ENCODE peak calls at places on chromosomes 5 and 9, in four cellular contexts. T is HCT116, A is PC-3, W is GM23338. X is an unnamed sample. For H3K9me2, the result is how much of the 10 kb centered on the place peaks cover.

GRCh38 chr9:95103385-95104087 is 214.0 kb downstream of the FANCC start:
- DNase-seq in A (no peak), T (no peak), W (peak), X (no peak)

GRCh38 chr9:83582026-83582425 is 40.9 kb upstream of the IDNK start:
- DNase-seq in A (peak), W (no peak), T (no peak), X (no peak)

GRCh38 chr5:158883502-158883901 is 216.2 kb downstream of the EBF1 start:
- DNase-seq in W (no peak), T (no peak), A (no peak), X (no peak)

GRCh38 chr5:61822584-61822983 is 483.4 kb upstream of the KIF2A start:
- DNase-seq in W (no peak), A (no peak), T (no peak), X (no peak)

GRCh38 chr5:77679791-77680190 is 41.3 kb upstream of the OTP start:
- DNase-seq in W (no peak), T (no peak), A (no peak), X (no peak)

GRCh38 chr9:124877383-124877782 is 15.5 kb downstream of the ARPC5L start:
- DNase-seq in T (no peak), A (no peak), W (no peak), X (no peak)

GRCh38 chr5:133265720-133266575 is 214.1 kb downstream of the HSPA4 start:
- DNase-seq in T (no peak), A (no peak), W (no peak), X (no peak)

GRCh38 chr5:160500776-160501175 is 79.1 kb downstream of the PTTG1 start:
- DNase-seq in A (no peak), T (no peak), W (no peak), X (no peak)

GRCh38 chr5:153658606-153659005 is 168.1 kb downstream of the GRIA1 start:
- DNase-seq in T (no peak), W (peak), A (no peak), X (no peak)

GRCh38 chr5:180284161-180284560 is 7.7 kb downstream of the MAPK9 start:
- DNase-seq in A (no peak), T (no peak), W (peak), X (no peak)

GRCh38 chr9:7691909-7692308 is 107.7 kb downstream of the DMAC1 start:
- DNase-seq in T (no peak), A (no peak), W (no peak), X (no peak)

GRCh38 chr5:128854931-128855330 is 110.4 kb upstream of the SLC27A6 start:
- DNase-seq in A (no peak), T (no peak), W (no peak), X (no peak)

DNA sequence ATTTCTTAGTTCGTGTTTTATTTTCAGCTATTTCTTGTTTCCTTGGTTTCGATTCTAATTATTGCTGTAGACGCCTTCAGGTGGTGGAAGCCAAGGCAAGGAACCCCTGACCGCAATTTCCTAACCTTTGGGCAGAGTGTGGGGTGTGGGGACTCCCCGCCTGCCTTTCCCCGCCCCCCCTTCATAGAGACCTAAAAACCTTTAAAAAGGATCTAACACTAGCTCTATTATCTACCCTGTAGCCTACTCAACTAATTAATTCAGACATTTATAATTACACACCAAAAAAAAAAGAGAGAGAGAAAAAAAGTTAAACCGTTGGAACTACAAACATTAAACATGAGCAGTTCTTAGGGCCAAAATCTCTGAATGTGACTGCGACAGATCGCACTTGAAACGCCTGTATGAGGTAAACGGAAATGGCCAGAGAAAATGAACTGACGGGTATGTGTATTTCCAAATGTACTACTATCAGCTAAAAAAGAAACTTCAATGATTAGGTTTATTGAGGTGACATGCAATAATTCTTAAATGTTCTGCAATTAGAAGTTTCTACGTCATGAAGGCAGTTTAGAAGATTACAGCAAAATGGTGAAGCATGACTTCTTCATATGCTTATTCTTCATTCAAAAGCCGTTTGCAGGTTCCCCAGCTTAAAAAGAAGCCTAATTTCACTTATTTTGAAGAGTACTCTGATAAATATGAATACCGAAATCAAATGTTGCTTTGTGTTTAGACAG is 19.0 kb upstream of the FER start:
- DNase-seq in T (no peak), A (no peak), W (peak), X (no peak)
- H3K9me2 ChIP-seq in T (under half), A (under half), W (under half), X (under half)

GRCh38 chr9:19517202-19517942 is 108.6 kb downstream of the ACER2 start:
- DNase-seq in W (peak), A (peak), T (no peak), X (peak)
- TF ChIP-seq CTCF in W (peak), A (peak), T (peak), X (peak)

GRCh38 chr5:82360043-82360442 is 81.9 kb upstream of the RPS23 start:
- DNase-seq in T (no peak), W (no peak), A (no peak), X (no peak)

GRCh38 chr5:82358454-82358853 is 80.3 kb upstream of the RPS23 start:
- DNase-seq in T (no peak), A (no peak), W (no peak), X (no peak)

GRCh38 chr5:82355921-82356454 is 77.8 kb upstream of the RPS23 start:
- DNase-seq in W (no peak), A (no peak), T (no peak), X (no peak)

GRCh38 chr5:82356808-82357671 is 78.9 kb upstream of the RPS23 start:
- DNase-seq in W (peak), A (peak), T (peak), X (no peak)

DNA sequence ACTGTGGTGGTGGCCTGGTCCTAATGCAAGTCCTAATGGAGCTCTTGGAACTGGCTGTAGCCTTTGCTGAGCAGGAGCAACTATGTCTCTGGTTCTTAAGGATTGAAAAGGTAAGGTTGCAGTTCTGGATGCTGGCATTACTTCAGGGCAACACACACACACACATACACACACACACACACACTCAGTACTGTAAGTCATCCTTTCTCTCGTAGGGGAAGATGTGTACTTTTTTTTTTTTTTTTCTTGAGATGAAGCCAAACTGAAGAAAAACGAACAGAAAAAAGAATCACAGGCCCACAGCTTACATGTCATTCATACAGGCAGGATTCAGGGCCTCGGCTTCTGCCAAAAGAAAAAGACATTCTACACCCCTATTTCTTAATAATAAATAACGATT is 81.1 kb upstream of the RPS23 start:
- DNase-seq in W (no peak), A (no peak), T (no peak), X (no peak)
- H2AFZ ChIP-seq in W (peak), A (no peak), T (no peak), X (no peak)

DNA sequence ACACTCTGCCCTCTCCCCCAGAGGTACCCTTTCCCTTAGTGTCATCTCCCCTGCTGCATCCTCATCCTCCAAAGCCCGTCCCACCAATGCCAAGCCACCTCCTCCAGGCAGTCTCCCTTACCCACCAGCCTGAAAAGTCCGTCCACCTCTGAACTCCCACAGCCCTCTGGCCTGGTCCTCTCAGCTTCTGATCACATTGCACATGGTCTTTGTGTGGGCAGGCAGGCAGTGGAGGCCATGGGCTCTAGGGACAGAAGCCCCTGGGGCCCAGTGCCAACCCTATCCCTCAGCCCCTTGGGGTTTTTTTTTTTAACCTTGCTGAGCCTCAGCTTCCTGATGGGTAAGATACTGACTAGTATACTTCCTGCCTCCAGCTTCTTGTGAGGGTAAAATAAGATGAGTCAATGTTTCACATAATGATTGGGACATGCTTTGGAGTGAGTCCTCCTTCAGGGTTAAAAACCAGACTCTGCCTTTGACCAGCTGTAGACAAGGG is 19.4 kb downstream of the CSF1R start:
- DNase-seq in T (no peak), A (peak), W (no peak), X (no peak)
- H3K9me2 ChIP-seq in T (under half), A (under half), W (under half), X (under half)

DNA sequence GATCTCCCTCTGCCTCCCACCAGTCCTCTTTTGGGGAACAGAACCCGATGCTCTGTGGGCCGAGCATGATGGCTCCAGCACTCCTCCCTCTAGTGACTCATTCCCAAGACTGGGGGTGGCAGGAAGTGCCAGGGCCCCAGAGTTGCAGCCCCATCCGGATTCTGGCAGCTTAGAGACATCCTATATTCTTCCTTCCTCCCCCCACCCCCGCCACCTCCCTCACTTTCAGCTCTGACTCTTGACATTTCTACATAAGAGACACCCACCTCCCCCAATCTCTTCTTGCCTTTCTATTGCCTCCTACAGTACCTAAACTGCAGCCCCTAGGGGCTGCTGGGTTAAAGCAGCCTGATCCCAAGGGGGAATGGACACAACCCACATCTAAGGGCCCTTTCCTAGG is 47.1 kb upstream of the MATR3 start:
- DNase-seq in A (peak), T (no peak), W (peak), X (no peak)
- TF ChIP-seq CTCF in A (no peak), T (no peak), W (no peak), X (no peak)

DNA sequence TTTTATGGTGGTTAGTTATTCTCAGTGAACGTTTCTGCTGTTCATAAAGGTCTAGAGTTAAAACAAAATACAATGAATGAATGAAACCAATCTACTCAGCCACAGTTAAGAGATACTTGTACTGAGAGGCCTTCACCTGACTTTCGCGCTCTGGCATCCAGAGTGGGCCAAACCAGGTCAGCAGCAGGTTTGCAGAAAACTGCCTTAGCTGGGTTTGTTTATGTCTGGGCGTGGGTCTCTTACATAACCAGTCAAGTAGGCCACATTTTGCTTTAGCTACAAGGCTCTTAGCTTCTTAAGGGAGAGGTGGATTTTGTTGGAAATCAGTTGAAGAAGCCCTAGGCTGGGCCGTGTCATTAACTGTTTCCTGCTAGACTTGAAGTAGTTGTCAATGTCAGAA is 200.3 kb downstream of the ARHGEF28 start:
- DNase-seq in W (no peak), A (no peak), T (no peak), X (no peak)
- H2AFZ ChIP-seq in W (peak), A (no peak), T (no peak), X (no peak)

DNA sequence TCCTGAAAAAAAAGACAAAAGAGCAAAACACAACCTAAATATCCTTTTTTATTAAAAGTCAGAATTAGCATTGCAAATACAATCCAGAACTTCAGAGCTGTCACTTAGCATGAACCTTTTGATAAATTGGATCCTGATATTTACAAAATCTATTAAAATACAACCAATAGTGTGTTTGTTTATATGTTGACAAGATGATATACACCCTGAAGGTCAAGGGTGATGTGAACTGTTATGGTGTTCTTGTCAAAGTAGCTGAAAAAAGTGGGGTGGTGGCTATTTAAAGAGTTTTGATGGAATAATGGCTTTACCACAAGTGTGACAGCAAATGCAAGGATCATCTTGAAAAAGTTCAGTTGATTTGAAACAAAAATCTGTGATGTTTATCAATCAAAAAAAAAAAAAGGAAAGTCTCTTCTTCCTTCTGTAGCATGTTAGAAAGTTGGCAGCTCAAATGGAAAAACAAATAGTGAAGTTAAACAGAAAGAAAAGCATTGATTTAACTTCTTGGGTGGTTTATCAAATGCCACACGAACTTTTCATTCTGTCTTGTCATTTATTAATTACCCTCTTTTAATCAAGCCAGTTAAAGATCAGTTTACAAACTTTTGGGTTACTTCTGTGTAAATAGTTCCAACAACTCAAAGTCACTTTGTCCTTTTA is 44.5 kb downstream of the PRDM6 start:
- DNase-seq in T (no peak), W (no peak), A (no peak), X (no peak)
- H3K9me2 ChIP-seq in T (under half), W (under half), A (under half), X (under half)